ENCODE peak calls at places on chromosomes 5 and 9, in six cellular contexts. One of them, this sample, is unnamed.

GRCh38 chr9:137069508-137070071 is 767 bp downstream of the SAPCD2 start:
- DNase-seq in SK-N-SH: peak; percentile 67
- DNase-seq in HepG2: no peak
- DNase-seq in H1: no peak
- DNase-seq in HCT116: no peak
- DNase-seq in K562: peak; percentile 54
- DNase-seq in this sample: no peak

GRCh38 chr9:130215341-130216119 is 43.3 kb downstream of the NCS1 start:
- DNase-seq in K562: no peak
- DNase-seq in SK-N-SH: no peak
- DNase-seq in H1: no peak
- DNase-seq in HCT116: no peak
- DNase-seq in HepG2: no peak
- DNase-seq in this sample: no peak

GRCh38 chr5:73735032-73735734 is 109.2 kb downstream of the ARHGEF28 start:
- DNase-seq in H1: no peak
- DNase-seq in HCT116: no peak
- DNase-seq in HepG2: no peak
- DNase-seq in K562: no peak
- DNase-seq in SK-N-SH: no peak
- DNase-seq in this sample: no peak

GRCh38 chr5:163079618-163080017 is 357.8 kb upstream of the CCNG1 start:
- DNase-seq in H1: no peak
- DNase-seq in K562: no peak
- DNase-seq in SK-N-SH: peak; percentile 1
- DNase-seq in HepG2: no peak
- DNase-seq in HCT116: no peak
- DNase-seq in this sample: peak; percentile 7

GRCh38 chr5:16964821-16965220 is 28.7 kb upstream of the MYO10 start:
- DNase-seq in SK-N-SH: no peak
- DNase-seq in HCT116: peak; percentile 7
- DNase-seq in H1: no peak
- DNase-seq in K562: no peak
- DNase-seq in HepG2: no peak
- DNase-seq in this sample: no peak

GRCh38 chr9:28197653-28198052 is 624.4 kb upstream of the C9orf72 start:
- DNase-seq in H1: no peak
- DNase-seq in HCT116: no peak
- DNase-seq in SK-N-SH: no peak
- DNase-seq in K562: no peak
- DNase-seq in HepG2: no peak
- DNase-seq in this sample: no peak

GRCh38 chr9:130323051-130323757 is 57.6 kb downstream of the HMCN2 start:
- DNase-seq in HepG2: no peak
- DNase-seq in K562: no peak
- DNase-seq in HCT116: no peak
- DNase-seq in H1: no peak
- DNase-seq in SK-N-SH: no peak
- DNase-seq in this sample: no peak

GRCh38 chr5:36607838-36608783 is 1.7 kb downstream of the SLC1A3 start:
- DNase-seq in SK-N-SH: no peak
- DNase-seq in HCT116: no peak
- DNase-seq in H1: no peak
- DNase-seq in K562: no peak
- DNase-seq in HepG2: no peak
- DNase-seq in this sample: no peak

GRCh38 chr9:131366745-131367401 is 27.0 kb upstream of the PRRC2B start:
- DNase-seq in SK-N-SH: peak; percentile 63
- DNase-seq in K562: peak; percentile 19
- DNase-seq in HepG2: peak; percentile 64
- DNase-seq in HCT116: no peak
- DNase-seq in H1: peak; percentile 63
- DNase-seq in this sample: peak; percentile 60

GRCh38 chr5:150238646-150239045 is 48.8 kb downstream of the SLC6A7 start:
- DNase-seq in H1: no peak
- DNase-seq in SK-N-SH: no peak
- DNase-seq in HepG2: no peak
- DNase-seq in K562: no peak
- DNase-seq in HCT116: no peak
- DNase-seq in this sample: no peak

GRCh38 chr9:87542180-87542579 is 44.5 kb downstream of the DAPK1 start:
- DNase-seq in K562: no peak
- DNase-seq in H1: no peak
- DNase-seq in SK-N-SH: no peak
- DNase-seq in HepG2: no peak
- DNase-seq in HCT116: no peak
- DNase-seq in this sample: no peak

GRCh38 chr9:21028476-21028875 is 3.0 kb downstream of the HACD4 start:
- DNase-seq in K562: no peak
- DNase-seq in SK-N-SH: no peak
- DNase-seq in HepG2: no peak
- DNase-seq in HCT116: no peak
- DNase-seq in H1: no peak
- DNase-seq in this sample: no peak

GRCh38 chr9:138049779-138050471 is 172.3 kb downstream of the CACNA1B start:
- DNase-seq in H1: peak; percentile 50
- DNase-seq in HCT116: no peak
- DNase-seq in K562: no peak
- DNase-seq in SK-N-SH: peak; percentile 21
- DNase-seq in HepG2: no peak
- DNase-seq in this sample: no peak

GRCh38 chr9:137198051-137198747 is 2.3 kb downstream of the TPRN start:
- DNase-seq in SK-N-SH: no peak
- DNase-seq in HCT116: no peak
- DNase-seq in K562: no peak
- DNase-seq in H1: no peak
- DNase-seq in HepG2: no peak
- DNase-seq in this sample: peak; percentile 86

GRCh38 chr9:127097683-127098082 is 24.8 kb downstream of the ANGPTL2 start:
- DNase-seq in SK-N-SH: no peak
- DNase-seq in HCT116: no peak
- DNase-seq in H1: no peak
- DNase-seq in K562: no peak
- DNase-seq in HepG2: no peak
- DNase-seq in this sample: no peak

GRCh38 chr9:5582835-5583195 is 46.1 kb upstream of the RIC1 start:
- DNase-seq in H1: no peak
- DNase-seq in HepG2: no peak
- DNase-seq in HCT116: no peak
- DNase-seq in SK-N-SH: no peak
- DNase-seq in K562: no peak
- DNase-seq in this sample: no peak

GRCh38 chr9:107158321-107158720 is 124.8 kb upstream of the RAD23B start:
- DNase-seq in HepG2: peak; percentile 35
- DNase-seq in H1: peak; percentile 47
- DNase-seq in HCT116: peak; percentile 51
- DNase-seq in SK-N-SH: peak; percentile 34
- DNase-seq in K562: no peak
- DNase-seq in this sample: peak; percentile 49

GRCh38 chr5:112316006-112316405 is 103.1 kb downstream of the EPB41L4A start:
- DNase-seq in HCT116: no peak
- DNase-seq in SK-N-SH: no peak
- DNase-seq in H1: no peak
- DNase-seq in HepG2: no peak
- DNase-seq in K562: no peak
- DNase-seq in this sample: no peak

GRCh38 chr9:136975624-136976023 is 1.7 kb upstream of the PTGDS start:
- DNase-seq in HCT116: no peak
- DNase-seq in SK-N-SH: no peak
- DNase-seq in HepG2: peak; percentile 42
- DNase-seq in K562: peak; percentile 58
- DNase-seq in H1: peak; percentile 90
- DNase-seq in this sample: no peak

GRCh38 chr9:109859447-109859846 is 79.4 kb downstream of the PALM2AKAP2 start:
- DNase-seq in H1: no peak
- DNase-seq in HepG2: no peak
- DNase-seq in HCT116: no peak
- DNase-seq in SK-N-SH: no peak
- DNase-seq in K562: no peak
- DNase-seq in this sample: no peak

GRCh38 chr5:15936505-15937245 is 242.9 kb downstream of the MARCHF11 start:
- DNase-seq in H1: no peak
- DNase-seq in HCT116: no peak
- DNase-seq in K562: no peak
- DNase-seq in SK-N-SH: no peak
- DNase-seq in HepG2: no peak
- DNase-seq in this sample: no peak

GRCh38 chr5:139037732-139038131 is 160.4 kb downstream of the SIL1 start:
- DNase-seq in H1: no peak
- DNase-seq in K562: no peak
- DNase-seq in HepG2: no peak
- DNase-seq in SK-N-SH: no peak
- DNase-seq in HCT116: no peak
- DNase-seq in this sample: no peak

GRCh38 chr9:87336914-87337333 is 160.7 kb upstream of the DAPK1 start:
- DNase-seq in H1: no peak
- DNase-seq in HepG2: peak; percentile 75
- DNase-seq in HCT116: peak; percentile 54
- DNase-seq in SK-N-SH: peak; percentile 60
- DNase-seq in K562: peak; percentile 46
- DNase-seq in this sample: peak; percentile 11

GRCh38 chr5:79503794-79504495 is 10.0 kb downstream of the HOMER1 start:
- DNase-seq in K562: no peak
- DNase-seq in SK-N-SH: no peak
- DNase-seq in HCT116: no peak
- DNase-seq in HepG2: no peak
- DNase-seq in H1: no peak
- DNase-seq in this sample: no peak

GRCh38 chr9:122005597-122005996 is 87.5 kb downstream of the TTLL11 start:
- DNase-seq in HCT116: no peak
- DNase-seq in HepG2: no peak
- DNase-seq in SK-N-SH: peak; percentile 54
- DNase-seq in H1: peak; percentile 43
- DNase-seq in K562: no peak
- DNase-seq in this sample: peak; percentile 60

DNA sequence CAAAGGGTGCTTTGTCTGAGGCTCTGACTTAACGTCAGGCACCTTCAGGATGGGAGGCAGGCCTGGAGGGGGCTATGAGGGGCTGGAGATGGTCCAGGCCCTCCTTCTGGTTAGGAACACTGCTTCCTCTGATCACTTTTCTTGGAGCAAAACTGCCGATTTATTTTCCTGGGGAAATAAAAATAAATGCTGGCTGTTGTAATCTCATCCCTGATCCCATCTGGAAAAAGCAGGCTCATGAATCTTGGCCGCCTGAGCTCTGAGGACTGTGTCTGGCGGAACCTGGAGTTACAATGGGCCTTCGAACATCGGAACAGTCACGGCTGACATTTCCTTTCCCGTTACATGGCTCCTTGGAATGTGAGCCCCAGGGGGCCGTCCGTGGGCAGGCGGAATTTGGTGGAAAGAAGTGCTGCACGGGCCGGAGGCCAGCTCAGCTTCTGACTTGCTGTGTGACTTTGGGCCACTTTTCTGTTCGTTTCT is 157.8 kb downstream of the RGS3 start:
- DNase-seq in K562: no peak
- DNase-seq in H1: peak; percentile 49
- DNase-seq in HCT116: no peak
- DNase-seq in SK-N-SH: no peak
- DNase-seq in HepG2: no peak
- DNase-seq in this sample: no peak
- TF ChIP-seq JUND in K562: no peak
- TF ChIP-seq JUND in H1: no peak
- TF ChIP-seq JUND in HCT116: no peak
- TF ChIP-seq JUND in SK-N-SH: peak; percentile 75
- TF ChIP-seq JUND in HepG2: no peak
- TF ChIP-seq JUND in this sample: no peak

GRCh38 chr9:135221951-135222631 is 134.6 kb downstream of the OLFM1 start:
- DNase-seq in HepG2: no peak
- DNase-seq in SK-N-SH: peak; percentile 68
- DNase-seq in H1: no peak
- DNase-seq in K562: no peak
- DNase-seq in HCT116: no peak
- DNase-seq in this sample: no peak
- TF ChIP-seq JUND in HepG2: no peak
- TF ChIP-seq JUND in SK-N-SH: no peak
- TF ChIP-seq JUND in H1: no peak
- TF ChIP-seq JUND in K562: no peak
- TF ChIP-seq JUND in HCT116: no peak
- TF ChIP-seq JUND in this sample: no peak

GRCh38 chr5:144815131-144815530 is 644.5 kb downstream of the KCTD16 start:
- DNase-seq in H1: no peak
- DNase-seq in K562: no peak
- DNase-seq in SK-N-SH: no peak
- DNase-seq in HCT116: no peak
- DNase-seq in HepG2: no peak
- DNase-seq in this sample: no peak
- TF ChIP-seq JUND in H1: no peak
- TF ChIP-seq JUND in K562: no peak
- TF ChIP-seq JUND in SK-N-SH: no peak
- TF ChIP-seq JUND in HCT116: no peak
- TF ChIP-seq JUND in HepG2: no peak
- TF ChIP-seq JUND in this sample: no peak

GRCh38 chr5:60520451-60521210 is 179.3 kb downstream of the DEPDC1B start:
- DNase-seq in HepG2: no peak
- DNase-seq in HCT116: no peak
- DNase-seq in SK-N-SH: no peak
- DNase-seq in K562: no peak
- DNase-seq in H1: no peak
- DNase-seq in this sample: no peak
- TF ChIP-seq JUND in HepG2: no peak
- TF ChIP-seq JUND in HCT116: no peak
- TF ChIP-seq JUND in SK-N-SH: no peak
- TF ChIP-seq JUND in K562: no peak
- TF ChIP-seq JUND in H1: no peak
- TF ChIP-seq JUND in this sample: no peak

GRCh38 chr5:88667187-88668141 is 215.5 kb downstream of the MEF2C start:
- DNase-seq in SK-N-SH: no peak
- DNase-seq in H1: no peak
- DNase-seq in HCT116: no peak
- DNase-seq in HepG2: no peak
- DNase-seq in K562: no peak
- DNase-seq in this sample: no peak
- TF ChIP-seq JUND in SK-N-SH: no peak
- TF ChIP-seq JUND in H1: no peak
- TF ChIP-seq JUND in HCT116: no peak
- TF ChIP-seq JUND in HepG2: no peak
- TF ChIP-seq JUND in K562: no peak
- TF ChIP-seq JUND in this sample: no peak

GRCh38 chr9:114804504-114804903 is 1.3 kb downstream of the TNFSF15 start:
- DNase-seq in H1: no peak
- DNase-seq in HepG2: peak; percentile 50
- DNase-seq in K562: no peak
- DNase-seq in HCT116: peak; percentile 10
- DNase-seq in SK-N-SH: no peak
- DNase-seq in this sample: peak; percentile 86
- TF ChIP-seq JUND in H1: no peak
- TF ChIP-seq JUND in HepG2: no peak
- TF ChIP-seq JUND in K562: no peak
- TF ChIP-seq JUND in HCT116: no peak
- TF ChIP-seq JUND in SK-N-SH: no peak
- TF ChIP-seq JUND in this sample: no peak

This sample was measured in T47D.